ENCODE peak calls at places on chromosomes 5 and 9, in four cellular contexts. U is heart left ventricle, D is sigmoid colon, W is fibroblast of lung. F is an unnamed sample.

GRCh38 chr5:134026521-134027202 is 21.9 kb upstream of the VDAC1 start:
- DNase-seq in W (peak; percentile 74), U (peak; percentile 55), D (no peak), F (no peak)

GRCh38 chr5:101278011-101278687 is 375.1 kb upstream of the ST8SIA4 start:
- DNase-seq in U (no peak), W (peak; percentile 61), D (no peak), F (no peak)

GRCh38 chr9:135339378-135339973 is 140.1 kb upstream of the PPP1R26 start:
- DNase-seq in D (peak; percentile 61), W (no peak), U (no peak), F (no peak)

GRCh38 chr5:32932231-32932935 is 221.3 kb downstream of the NPR3 start:
- DNase-seq in D (no peak), U (no peak), W (no peak), F (no peak)

GRCh38 chr9:134972140-134972539 is 54.4 kb upstream of the FCN1 start:
- DNase-seq in W (no peak), U (no peak), D (peak; percentile 39), F (no peak)

GRCh38 chr9:21141427-21141882 is at the start of gene IFNW1:
- DNase-seq in W (no peak), U (no peak), D (no peak), F (no peak)

GRCh38 chr9:84703793-84704192 is 34.3 kb downstream of the NTRK2 start:
- DNase-seq in W (peak; percentile 77), U (no peak), D (no peak), F (no peak)

GRCh38 chr9:93676310-93677054 is 100.1 kb downstream of the PHF2 start:
- DNase-seq in U (no peak), W (no peak), D (peak; percentile 61), F (no peak)

GRCh38 chr9:127521919-127522304 is 70.6 kb downstream of the LRSAM1 start:
- DNase-seq in U (peak; percentile 69), W (no peak), D (no peak), F (no peak)

GRCh38 chr5:87154191-87154590 is 113.5 kb upstream of the RASA1 start:
- DNase-seq in D (no peak), W (no peak), U (no peak), F (no peak)

GRCh38 chr9:18910435-18910834 is 122.6 kb downstream of the SAXO1 start:
- DNase-seq in D (no peak), U (no peak), W (peak; percentile 65), F (no peak)

GRCh38 chr5:140857987-140858240 is 2.2 kb downstream of the PCDHA10 start:
- DNase-seq in W (no peak), U (no peak), D (no peak), F (no peak)

GRCh38 chr5:140857177-140857986 is 1.7 kb downstream of the PCDHA10 start:
- DNase-seq in D (no peak), W (no peak), U (no peak), F (no peak)

DNA sequence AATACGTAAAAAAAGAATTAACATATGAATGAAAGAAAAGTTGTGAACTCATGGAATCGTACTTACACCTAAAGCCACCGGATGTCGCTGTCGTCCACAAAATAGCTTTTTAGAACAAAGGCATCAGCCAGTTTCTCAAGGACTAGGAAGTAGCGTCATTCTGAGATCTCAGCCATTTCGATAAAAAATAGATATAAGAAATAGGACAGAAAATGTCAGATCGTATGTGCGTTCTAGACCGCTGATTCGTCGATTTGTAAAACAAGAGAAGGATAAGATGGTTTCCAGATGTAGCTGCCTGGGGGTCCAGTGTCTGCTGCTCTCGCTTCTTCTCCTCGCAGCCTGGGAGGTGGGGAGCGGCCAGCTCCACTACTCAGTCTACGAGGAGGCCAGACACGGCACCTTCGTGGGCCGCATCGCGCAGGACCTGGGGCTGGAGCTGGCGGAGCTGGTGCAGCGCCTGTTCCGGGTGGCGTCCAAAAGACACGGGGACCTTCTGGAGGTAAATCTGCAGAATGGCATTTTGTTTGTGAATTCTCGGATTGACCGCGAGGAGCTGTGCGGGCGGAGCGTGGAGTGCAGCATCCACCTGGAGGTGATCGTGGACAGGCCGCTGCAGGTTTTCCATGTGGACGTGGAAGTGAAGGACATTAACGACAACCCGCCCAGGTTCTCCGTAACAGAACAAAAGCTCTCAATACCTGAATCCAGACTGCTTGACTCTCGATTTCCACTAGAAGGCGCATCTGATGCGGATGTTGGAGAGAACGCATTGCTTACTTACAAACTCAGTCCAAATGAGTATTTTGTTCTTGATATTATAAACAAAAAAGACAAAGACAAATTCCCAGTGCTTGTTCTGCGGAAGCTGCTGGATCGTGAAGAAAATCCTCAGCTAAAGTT is at the start of gene PCDHA10:
- DNase-seq in W (no peak), D (no peak), U (no peak), F (no peak)
- TF ChIP-seq CTCF in W (no peak), D (no peak), U (no peak), F (peak; percentile 70)

GRCh38 chr5:56838409-56839039 is 23.2 kb downstream of the MAP3K1 start:
- DNase-seq in W (peak; percentile 64), U (no peak), D (no peak), F (no peak)
- TF ChIP-seq CTCF in W (peak; percentile 39), U (peak; percentile 50), D (peak; percentile 57), F (peak; percentile 77)

DNA sequence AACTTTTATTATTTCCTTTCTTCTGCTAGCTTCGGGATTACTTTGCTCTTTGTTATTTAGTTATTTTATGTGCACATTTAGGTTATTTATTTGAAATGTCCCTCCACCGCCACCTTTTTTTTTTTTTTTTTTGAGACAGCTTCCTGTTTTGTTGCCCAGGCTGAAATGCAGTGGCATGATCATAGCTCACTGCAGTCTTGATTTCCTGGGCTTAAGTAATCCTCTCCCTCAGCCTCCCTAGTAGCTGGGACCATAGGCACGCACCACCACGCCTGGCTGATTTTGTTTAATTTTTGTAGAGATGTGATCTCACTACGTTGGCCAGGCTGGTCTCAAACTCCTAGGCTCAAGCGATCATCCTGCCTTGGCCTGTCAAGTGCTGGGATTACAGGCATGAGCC is 38.5 kb downstream of the RIC1 start:
- DNase-seq in W (no peak), D (no peak), U (no peak), F (no peak)
- TF ChIP-seq CTCF in W (no peak), D (no peak), U (no peak), F (no peak)

DNA sequence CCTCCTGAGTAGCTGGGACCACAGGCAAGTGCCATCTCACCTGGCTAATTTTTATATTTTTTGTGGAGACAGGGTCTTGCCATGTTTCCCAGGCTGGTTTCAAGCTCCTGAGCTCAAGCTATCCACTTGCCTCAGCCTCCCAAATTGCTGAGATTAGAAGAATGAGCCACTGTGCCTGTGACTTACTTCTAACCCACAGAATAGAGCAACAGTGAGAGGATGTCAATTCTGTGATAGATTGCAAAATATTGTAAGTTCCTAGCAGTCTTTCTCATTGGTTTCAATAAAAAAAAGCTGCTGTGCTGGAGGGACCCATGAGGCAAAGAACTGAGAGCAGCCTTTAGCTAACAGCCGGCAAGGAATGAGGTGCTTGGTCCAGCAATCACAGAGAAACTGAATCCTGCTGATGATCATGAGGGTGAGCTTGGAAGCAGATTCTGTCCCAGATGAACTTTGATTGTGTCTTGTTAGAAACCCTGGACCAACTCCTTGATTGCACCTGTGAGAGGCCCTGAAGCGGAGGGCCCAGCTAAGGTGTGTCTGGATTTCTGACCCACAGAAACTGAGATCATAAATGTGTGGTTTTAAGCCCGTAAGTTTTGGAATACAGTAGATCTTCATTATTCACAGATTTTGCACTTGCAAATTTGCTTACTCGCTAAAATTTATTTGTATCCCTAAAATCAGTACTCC is 149.7 kb downstream of the GCNT1 start:
- DNase-seq in U (no peak), W (no peak), D (no peak), F (no peak)
- TF ChIP-seq CTCF in U (no peak), W (no peak), D (no peak), F (no peak)

GRCh38 chr5:61330879-61331406 is 1.1 kb upstream of the ZSWIM6 start:
- DNase-seq in D (peak; percentile 87), W (peak; percentile 81), U (peak; percentile 76), F (peak; percentile 61)
- TF ChIP-seq CTCF in D (no peak), W (peak; percentile 33), U (peak; percentile 38), F (peak; percentile 60)

DNA sequence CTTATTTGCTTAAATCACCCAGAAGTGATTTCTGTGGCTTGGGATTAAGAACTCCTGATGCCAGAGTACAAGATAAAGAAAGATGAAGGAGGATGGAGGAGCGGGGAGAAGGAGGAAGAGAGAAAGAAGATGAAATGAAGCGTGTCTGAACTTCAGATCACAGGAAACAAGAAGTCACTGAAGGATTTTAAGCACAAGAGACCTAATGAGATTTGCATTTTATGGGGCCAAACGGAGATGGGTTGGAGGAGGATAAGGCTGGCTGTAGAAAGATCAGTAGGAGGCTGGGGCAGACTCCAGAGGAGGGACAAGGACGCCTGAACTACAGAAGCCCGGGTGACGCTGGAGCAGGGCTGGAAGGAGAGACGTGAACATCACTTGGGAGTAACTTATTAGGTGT is 3.2 kb downstream of the EIF4E1B start:
- DNase-seq in W (no peak), D (no peak), U (no peak), F (no peak)
- TF ChIP-seq CTCF in W (no peak), D (no peak), U (no peak), F (no peak)

F was measured in neural crest cell.